ENCODE peak calls at places on chromosome 4, in seven cellular contexts. J is hypothalamus; U is adrenal gland; I is fibroblast of mammary gland; S is activated CD4-positive, alpha-beta T cell treated with anti-CD3 and anti-CD28 coated beads, Interleukin-2, amount 50 U/mL, for 48 hours; C is CD4-positive, alpha-beta T cell; B is AG09309. M is an unnamed sample.

GRCh38 chr4:108850407-108850709 is 87.5 kb upstream of the ETNPPL start:
- DNase-seq in S (no peak), I (peak; percentile 40), J (no peak), U (no peak), C (no peak), B (no peak), M (no peak)

GRCh38 chr4:113293673-113294072 is 244.2 kb downstream of the ANK2 start:
- DNase-seq in S (no peak), B (no peak), J (no peak), U (no peak), I (peak; percentile 12), C (no peak), M (no peak)

GRCh38 chr4:78020677-78021076 is 36.4 kb upstream of the FRAS1 start:
- DNase-seq in B (no peak), J (no peak), C (no peak), S (no peak), I (no peak), U (no peak), M (no peak)

GRCh38 chr4:110197421-110198398 is 705 bp downstream of the ELOVL6 start:
- DNase-seq in B (no peak), J (peak; percentile 28), I (peak; percentile 35), S (peak; percentile 71), U (peak; percentile 36), C (peak; percentile 19), M (no peak)

GRCh38 chr4:143514432-143514831 is 930 bp downstream of the SMARCA5 start:
- DNase-seq in S (peak; percentile 33), U (peak; percentile 52), B (no peak), J (no peak), C (peak; percentile 8), I (peak; percentile 48), M (peak; percentile 33)

GRCh38 chr4:15695240-15695699 is 7.6 kb upstream of the BST1 start:
- DNase-seq in S (no peak), I (peak; percentile 98), U (no peak), C (no peak), B (peak; percentile 98), J (no peak), M (peak; percentile 54)

GRCh38 chr4:40613456-40613855 is 16.2 kb downstream of the RBM47 start:
- DNase-seq in J (no peak), I (peak; percentile 15), U (no peak), C (no peak), S (no peak), B (no peak), M (peak; percentile 85)

GRCh38 chr4:58749206-58749605 is 1639.0 kb upstream of the IGFBP7 start:
- DNase-seq in S (no peak), U (no peak), B (no peak), I (no peak), C (no peak), J (no peak), M (no peak)

GRCh38 chr4:89657931-89658700 is 178.8 kb downstream of the SNCA start:
- DNase-seq in J (no peak), C (no peak), B (peak; percentile 17), I (peak; percentile 53), S (no peak), U (no peak), M (no peak)

GRCh38 chr4:145719752-145720624 is 40.0 kb downstream of the C4orf51 start:
- DNase-seq in I (no peak), B (no peak), S (peak; percentile 63), U (no peak), C (no peak), J (no peak), M (no peak)

GRCh38 chr4:48761286-48761685 is 18.8 kb downstream of the FRYL start:
- DNase-seq in I (no peak), B (no peak), J (no peak), S (no peak), U (no peak), C (no peak), M (no peak)

GRCh38 chr4:10116625-10117423 is at the start of gene WDR1:
- DNase-seq in S (peak; percentile 90), I (peak; percentile 91), C (peak; percentile 92), J (peak; percentile 33), U (peak; percentile 96), B (peak; percentile 79), M (peak; percentile 96)

GRCh38 chr4:102503301-102503746 is 2.2 kb downstream of the NFKB1 start:
- DNase-seq in J (no peak), S (no peak), U (no peak), B (no peak), C (no peak), I (no peak), M (no peak)

GRCh38 chr4:123731009-123731408 is 334.4 kb downstream of the SPRY1 start:
- DNase-seq in J (no peak), I (no peak), C (no peak), U (no peak), S (no peak), B (no peak), M (no peak)

GRCh38 chr4:119211856-119212250 is 660 bp upstream of the USP53 start:
- DNase-seq in C (no peak), J (no peak), I (no peak), S (no peak), U (no peak), B (no peak), M (no peak)

GRCh38 chr4:137470806-137471205 is 61.5 kb downstream of the PCDH18 start:
- DNase-seq in J (no peak), C (no peak), S (no peak), U (no peak), B (no peak), I (peak; percentile 10), M (no peak)

GRCh38 chr4:150108693-150109092 is 30.4 kb downstream of the DCLK2 start:
- DNase-seq in C (no peak), U (no peak), S (no peak), I (no peak), J (no peak), B (no peak), M (no peak)

GRCh38 chr4:117327491-117327890 is 242.1 kb upstream of the TRAM1L1 start:
- DNase-seq in S (no peak), C (no peak), B (no peak), J (no peak), U (no peak), I (no peak), M (no peak)

GRCh38 chr4:121180558-121180957 is 16.4 kb upstream of the TNIP3 start:
- DNase-seq in C (no peak), U (no peak), B (no peak), S (no peak), J (no peak), I (no peak), M (no peak)

GRCh38 chr4:76160355-76160754 is 12.2 kb upstream of the NUP54 start:
- DNase-seq in I (no peak), J (no peak), S (no peak), U (no peak), B (no peak), C (no peak), M (no peak)

GRCh38 chr4:152894673-152895072 is 41.5 kb upstream of the FHDC1 start:
- DNase-seq in S (no peak), B (no peak), C (no peak), I (peak; percentile 75), J (no peak), U (no peak), M (peak; percentile 71)

GRCh38 chr4:154329268-154329858 is 162.2 kb downstream of the DCHS2 start:
- DNase-seq in S (no peak), C (no peak), J (no peak), I (peak; percentile 57), U (no peak), B (no peak), M (peak; percentile 43)

GRCh38 chr4:113260671-113261070 is 211.2 kb downstream of the ANK2 start:
- DNase-seq in S (no peak), U (no peak), B (no peak), C (no peak), J (no peak), I (peak; percentile 30), M (no peak)

GRCh38 chr4:136392576-136392975 is 1139.7 kb downstream of the PCDH18 start:
- DNase-seq in B (no peak), J (no peak), C (no peak), U (no peak), S (no peak), I (peak; percentile 19), M (no peak)

GRCh38 chr4:34572026-34572425 is 1672.3 kb downstream of the ARAP2 start:
- DNase-seq in S (no peak), B (no peak), J (no peak), U (no peak), I (no peak), C (no peak), M (no peak)